ENCODE peak calls at places on chromosomes 12 and 14, in six cellular contexts. Q is HCT116, V is GM12878, U is neuronal stem cell, A is neural progenitor cell, R is PC-3. L is an unnamed sample.

GRCh38 chr14:70655110-70655826 is 13.6 kb downstream of the TTC9 start:
- DNase-seq in Q (no peak), V (peak; percentile 88), U (no peak), A (no peak), R (no peak), L (no peak)

GRCh38 chr14:104924421-104925213 is at the start of gene PLD4:
- DNase-seq in Q (no peak), V (no peak), U (no peak), A (no peak), R (no peak), L (no peak)

GRCh38 chr12:22447223-22447622 is 97.1 kb downstream of the C2CD5 start:
- DNase-seq in Q (no peak), V (no peak), U (no peak), A (no peak), R (no peak), L (peak; percentile 11)

GRCh38 chr12:11906284-11906935 is 164.3 kb upstream of the BCL2L14 start:
- DNase-seq in Q (no peak), V (no peak), U (no peak), A (no peak), R (no peak), L (peak; percentile 66)

GRCh38 chr12:20044304-20044703 is 324.0 kb upstream of the PDE3A start:
- DNase-seq in Q (no peak), V (no peak), U (no peak), A (no peak), R (no peak), L (no peak)

GRCh38 chr14:68470361-68470760 is 322.5 kb downstream of the ZFP36L1 start:
- DNase-seq in Q (no peak), V (no peak), U (no peak), A (no peak), R (no peak), L (peak; percentile 42)

GRCh38 chr14:105247715-105248367 is 492 bp upstream of the BTBD6 start:
- DNase-seq in Q (no peak), V (no peak), U (no peak), A (peak; percentile 14), R (no peak), L (no peak)

GRCh38 chr12:49635656-49636055 is 12.3 kb downstream of the PRPF40B start:
- DNase-seq in Q (no peak), V (no peak), U (no peak), A (no peak), R (no peak), L (no peak)

GRCh38 chr12:6959376-6960290 is 8.5 kb downstream of the PTPN6 start:
- DNase-seq in Q (no peak), V (no peak), U (no peak), A (no peak), R (no peak), L (no peak)

GRCh38 chr12:60279224-60279623 is 683.4 kb downstream of the SLC16A7 start:
- DNase-seq in Q (no peak), V (no peak), U (no peak), A (no peak), R (peak; percentile 51), L (peak; percentile 41)

GRCh38 chr14:64701660-64702059 is 2.6 kb upstream of the PLEKHG3 start:
- DNase-seq in Q (no peak), V (no peak), U (no peak), A (peak; percentile 70), R (peak; percentile 29), L (no peak)

GRCh38 chr12:80847575-80847974 is 90.2 kb downstream of the LIN7A start:
- DNase-seq in Q (no peak), V (no peak), U (no peak), A (no peak), R (no peak), L (no peak)

GRCh38 chr14:79278798-79279644 is 932.3 kb downstream of the DIO2 start:
- DNase-seq in Q (no peak), V (no peak), U (peak; percentile 93), A (peak; percentile 96), R (peak; percentile 93), L (peak; percentile 82)

GRCh38 chr12:39622306-39622705 is 2.7 kb upstream of the ABCD2 start:
- DNase-seq in Q (no peak), V (no peak), U (no peak), A (no peak), R (no peak), L (no peak)

GRCh38 chr12:90037740-90038139 is 329.1 kb upstream of the ATP2B1 start:
- DNase-seq in Q (no peak), V (no peak), U (no peak), A (no peak), R (peak; percentile 20), L (peak; percentile 36)

GRCh38 chr14:105023144-105023543 is 2.3 kb upstream of the CDCA4 start:
- DNase-seq in Q (no peak), V (no peak), U (no peak), A (no peak), R (peak; percentile 51), L (no peak)

GRCh38 chr14:52380294-52380693 is 66.2 kb downstream of the PTGER2 start:
- DNase-seq in Q (no peak), V (peak; percentile 25), U (no peak), A (no peak), R (peak; percentile 61), L (peak; percentile 53)

GRCh38 chr12:92010853-92011701 is 134.6 kb downstream of the BTG1 start:
- DNase-seq in Q (no peak), V (no peak), U (no peak), A (no peak), R (no peak), L (no peak)

GRCh38 chr12:32139064-32139421 is 32.4 kb downstream of the BICD1 start:
- DNase-seq in Q (no peak), V (peak; percentile 92), U (no peak), A (peak; percentile 24), R (no peak), L (peak; percentile 49)

GRCh38 chr14:61545716-61546455 is 149.4 kb upstream of the HIF1A start:
- DNase-seq in Q (no peak), V (no peak), U (no peak), A (no peak), R (no peak), L (no peak)

GRCh38 chr14:71363961-71364360 is 456.7 kb downstream of the PCNX1 start:
- DNase-seq in Q (no peak), V (no peak), U (no peak), A (no peak), R (no peak), L (peak; percentile 62)

DNA sequence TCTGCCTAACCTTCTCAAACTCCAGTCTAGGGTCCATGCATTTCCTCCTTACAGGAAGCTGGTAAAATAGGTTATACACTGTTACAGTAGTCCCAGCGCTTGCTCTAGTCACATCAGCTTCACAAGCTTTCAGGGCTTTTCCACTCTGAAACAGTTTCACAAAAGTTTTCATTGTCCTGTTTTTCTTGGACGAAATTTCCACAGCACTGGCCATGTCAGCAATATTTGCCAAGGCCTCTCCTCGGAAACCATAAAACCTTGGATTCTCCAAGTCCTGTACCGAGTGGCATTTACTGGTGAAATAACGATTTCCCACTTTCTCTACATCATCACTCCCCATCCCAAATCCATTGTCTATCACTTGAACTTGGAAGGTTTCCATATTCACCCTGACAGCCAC is 2.1 kb downstream of the MLH3 start:
- DNase-seq in Q (no peak), V (no peak), U (no peak), A (no peak), R (no peak), L (no peak)
- H3K9ac ChIP-seq in Q (no peak overlapping the region), V (no peak overlapping the region), U (no peak overlapping the region), A (no peak overlapping the region), R (no peak overlapping the region), L (peak overlapping the region; percentile 28)

GRCh38 chr14:95495538-95496025 is 20.9 kb downstream of the SYNE3 start:
- DNase-seq in Q (no peak), V (peak; percentile 94), U (no peak), A (no peak), R (no peak), L (no peak)

GRCh38 chr14:95496690-95497241 is 19.7 kb downstream of the SYNE3 start:
- DNase-seq in Q (no peak), V (no peak), U (no peak), A (no peak), R (no peak), L (peak; percentile 64)

GRCh38 chr14:95497561-95498011 is 18.9 kb downstream of the SYNE3 start:
- DNase-seq in Q (no peak), V (no peak), U (no peak), A (no peak), R (no peak), L (no peak)

GRCh38 chr14:95495093-95495492 is 21.4 kb downstream of the SYNE3 start:
- DNase-seq in Q (no peak), V (no peak), U (no peak), A (no peak), R (no peak), L (no peak)

GRCh38 chr14:95496111-95496681 is 20.3 kb downstream of the SYNE3 start:
- DNase-seq in Q (no peak), V (no peak), U (no peak), A (no peak), R (no peak), L (no peak)
- H3K4me1 ChIP-seq in Q (peaks cover 13% of the 10 kb centered on the region), V (peaks cover 66% of the 10 kb centered on the region), U (peaks cover 9% of the 10 kb centered on the region), A (peaks cover 6% of the 10 kb centered on the region), R (peaks cover 7% of the 10 kb centered on the region), L (peaks cover 53% of the 10 kb centered on the region)

DNA sequence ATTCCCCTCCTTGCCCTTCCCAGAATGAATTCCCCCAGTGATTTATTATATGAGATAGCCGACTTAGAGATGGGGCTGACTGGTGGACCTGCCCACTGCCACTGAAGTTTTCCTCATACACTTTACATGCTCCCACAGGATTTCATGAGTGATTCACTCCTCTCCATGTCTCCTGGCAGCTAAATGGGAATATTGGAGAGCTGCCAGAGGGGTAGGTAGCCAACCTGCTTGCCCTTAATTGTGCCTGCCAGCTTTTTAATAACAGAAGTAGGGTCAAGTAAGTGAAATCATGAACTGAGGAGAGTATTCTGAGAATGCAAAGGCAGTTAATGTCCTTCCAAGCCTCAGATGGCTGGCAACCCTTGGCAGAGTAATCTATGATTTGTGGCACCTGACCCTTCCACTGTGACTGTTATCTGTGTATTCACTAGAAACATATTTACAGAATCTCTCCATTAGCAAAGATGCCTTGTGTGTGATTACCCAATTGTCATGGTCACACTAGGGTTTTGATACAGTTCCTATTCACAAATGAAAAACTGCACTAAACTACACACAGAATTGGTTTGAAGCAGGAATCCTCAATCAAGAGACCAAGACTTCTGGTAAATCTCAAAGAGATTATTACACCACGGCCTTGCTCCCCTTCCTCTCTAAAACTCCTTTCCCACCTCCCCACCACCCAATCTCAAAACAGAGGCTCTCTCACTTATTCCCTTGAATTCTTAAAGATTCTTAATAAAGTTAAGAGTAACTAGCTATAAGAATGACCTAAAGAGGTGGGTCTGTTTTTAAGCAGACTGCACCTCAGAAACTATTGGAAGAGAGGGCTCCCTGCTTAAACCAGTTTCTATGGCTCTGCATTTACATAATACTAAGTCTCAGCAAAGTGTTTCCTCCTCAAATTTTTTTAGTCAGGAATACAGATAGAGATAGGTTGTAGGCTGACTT is 17.2 kb downstream of the NKX2-1 start:
- DNase-seq in Q (no peak), V (no peak), U (no peak), A (no peak), R (no peak), L (no peak)
- H3K4me3 ChIP-seq in Q (no peak overlapping the region), V (no peak overlapping the region), U (no peak overlapping the region), A (no peak overlapping the region), R (no peak overlapping the region), L (no peak overlapping the region)

DNA sequence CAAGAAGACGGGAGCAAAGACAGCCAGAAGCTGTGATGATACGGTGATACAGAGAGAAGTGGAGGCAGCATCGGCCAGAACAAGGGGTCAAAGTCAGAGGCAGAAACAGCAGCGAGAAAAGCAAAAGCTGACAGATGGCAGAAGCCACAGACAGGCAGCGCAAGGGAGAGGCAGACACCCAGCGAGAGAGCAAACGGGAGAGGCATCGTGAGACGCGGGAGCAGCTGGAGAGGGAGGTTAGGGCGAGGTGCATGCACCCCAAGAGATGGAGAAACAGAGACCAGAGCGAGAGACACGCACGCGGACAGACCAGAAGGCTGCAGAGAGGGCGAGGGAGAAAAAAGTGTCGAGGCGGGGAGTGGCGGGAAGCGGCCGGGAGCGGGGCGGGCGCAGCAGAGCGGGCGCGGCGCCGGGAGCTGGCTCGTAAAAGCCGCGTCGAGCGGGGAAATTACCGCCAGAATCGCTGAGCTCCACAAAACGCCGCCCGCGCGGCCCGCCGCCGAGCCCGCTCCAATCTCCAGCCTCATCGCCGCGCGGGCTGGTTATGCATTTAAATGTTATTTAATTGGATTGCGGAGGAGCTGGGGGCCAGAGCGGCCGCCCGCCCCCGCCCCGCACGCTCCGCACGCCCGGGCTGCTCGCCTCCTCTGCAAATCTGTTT is 15.6 kb downstream of the SMUG1 start:
- DNase-seq in Q (no peak), V (no peak), U (no peak), A (peak; percentile 80), R (peak; percentile 58), L (peak; percentile 65)
- H3K9ac ChIP-seq in Q (peak overlapping the region; percentile 32), V (no peak overlapping the region), U (peak overlapping the region; percentile 57), A (no peak overlapping the region), R (peak overlapping the region; percentile 46), L (peak overlapping the region; percentile 80)